ENCODE peak calls at places on chromosomes 12 and 14, in ten cellular contexts. D, X, F, N, Y, A, W, M, S and K are unnamed samples.

GRCh38 chr14:80388980-80389711 is 177.8 kb upstream of the DIO2 start:
- DNase-seq in M (no peak), S (peak), F (no peak), X (no peak), D (no peak), W (no peak), Y (no peak), N (peak), A (no peak), K (no peak)

GRCh38 chr12:51484119-51484518 is 59.5 kb downstream of the SLC4A8 start:
- DNase-seq in S (no peak), X (no peak), M (no peak), A (no peak), D (no peak), Y (no peak), N (no peak), W (no peak), F (no peak), K (no peak)

GRCh38 chr12:3377056-3377455 is 113.9 kb upstream of the PRMT8 start:
- DNase-seq in F (no peak), W (no peak), D (no peak), A (no peak), Y (no peak), X (no peak), M (no peak), S (no peak), N (no peak), K (no peak)

GRCh38 chr12:114166360-114166759 is 200.2 kb upstream of the RBM19 start:
- DNase-seq in Y (peak), W (peak), M (peak), D (peak), N (peak), X (no peak), F (peak), A (no peak), S (peak), K (peak)

GRCh38 chr12:24476310-24476709 is 472.6 kb downstream of the BCAT1 start:
- DNase-seq in Y (no peak), X (no peak), A (no peak), F (no peak), W (no peak), N (no peak), M (no peak), S (no peak), D (no peak), K (no peak)

GRCh38 chr14:101097109-101097793 is 193.7 kb upstream of the RTL1 start:
- DNase-seq in A (no peak), M (no peak), X (no peak), D (no peak), Y (no peak), N (no peak), F (no peak), S (no peak), W (no peak), K (no peak)

GRCh38 chr12:4439736-4440135 is 5.9 kb downstream of the FGF6 start:
- DNase-seq in A (no peak), N (no peak), M (no peak), D (peak), X (no peak), F (no peak), Y (no peak), S (no peak), W (no peak), K (no peak)

GRCh38 chr14:97709552-97709951 is 912.4 kb downstream of the VRK1 start:
- DNase-seq in D (no peak), S (no peak), N (no peak), F (no peak), Y (no peak), W (no peak), A (peak), X (no peak), M (no peak), K (no peak)

GRCh38 chr14:31219169-31219568 is 11.6 kb upstream of the HECTD1 start:
- DNase-seq in D (no peak), N (no peak), Y (no peak), A (no peak), X (no peak), W (no peak), M (no peak), S (no peak), F (no peak), K (no peak)

GRCh38 chr12:75944097-75944904 is 87.3 kb downstream of the PHLDA1 start:
- DNase-seq in Y (no peak), A (no peak), M (no peak), X (no peak), F (no peak), S (peak), N (peak), W (no peak), D (peak), K (peak)

GRCh38 chr12:75820848-75821578 is 210.6 kb downstream of the PHLDA1 start:
- DNase-seq in M (no peak), F (no peak), X (no peak), S (no peak), A (no peak), W (no peak), Y (peak), N (peak), D (no peak), K (no peak)

GRCh38 chr12:68784015-68784414 is 24.0 kb upstream of the MDM2 start:
- DNase-seq in A (no peak), S (no peak), W (no peak), M (no peak), F (peak), N (no peak), D (no peak), Y (no peak), X (no peak), K (no peak)

GRCh38 chr12:47121146-47121545 is 41.4 kb upstream of the AMIGO2 start:
- DNase-seq in W (no peak), N (peak), X (no peak), Y (no peak), S (peak), D (no peak), A (no peak), F (no peak), M (no peak), K (no peak)

GRCh38 chr14:101044741-101045140 is 141.2 kb upstream of the RTL1 start:
- DNase-seq in F (no peak), D (no peak), S (no peak), X (no peak), A (no peak), N (no peak), Y (no peak), M (no peak), W (no peak), K (no peak)

GRCh38 chr12:56346663-56347062 is 8.0 kb downstream of the IL23A start:
- DNase-seq in A (no peak), F (peak), Y (no peak), S (no peak), D (peak), M (no peak), W (no peak), N (no peak), X (no peak), K (no peak)

GRCh38 chr12:115570271-115570777 is 707.2 kb downstream of the MED13L start:
- DNase-seq in N (no peak), F (no peak), W (no peak), A (no peak), M (no peak), Y (no peak), D (peak), X (no peak), S (peak), K (no peak)

GRCh38 chr14:100297320-100298300 is 8.6 kb downstream of the SLC25A29 start:
- DNase-seq in W (peak), Y (peak), X (no peak), M (peak), N (no peak), A (no peak), D (peak), S (peak), F (no peak), K (no peak)

GRCh38 chr14:54450535-54450934 is 9.4 kb upstream of the CNIH1 start:
- DNase-seq in A (no peak), M (no peak), S (peak), D (no peak), Y (no peak), X (no peak), N (no peak), F (no peak), W (no peak), K (no peak)

GRCh38 chr14:61145903-61146411 is 135.2 kb downstream of the TMEM30B start:
- DNase-seq in M (no peak), Y (no peak), A (no peak), X (no peak), S (peak), W (no peak), N (no peak), F (no peak), D (no peak), K (no peak)